ENCODE peak calls at places on chromosomes 11 and 22, in nine cellular contexts. A is mammary epithelial cell, R is IMR-90, M is GM23248, D is fibroblast of lung, U is neural progenitor cell, W is Karpas-422, Y is colonic mucosa, Q is PC-3. X is an unnamed sample.

GRCh38 chr11:444397-445144 is 2.8 kb upstream of the ANO9 start:
- DNase-seq in A (peak), R (peak), M (peak), D (peak), U (no peak), W (no peak), Y (peak), Q (peak), X (no peak)

GRCh38 chr11:64268028-64268686 is 16.3 kb downstream of the BAD start:
- DNase-seq in A (no peak), R (no peak), M (no peak), D (no peak), U (no peak), W (no peak), Y (no peak), Q (no peak), X (no peak)

GRCh38 chr11:59759900-59760299 is 4.7 kb downstream of the STX3 start:
- DNase-seq in A (no peak), R (no peak), M (no peak), D (no peak), U (no peak), W (no peak), Y (no peak), Q (no peak), X (no peak)

GRCh38 chr11:46948378-46949131 is 12.0 kb downstream of the CSTPP1 start:
- DNase-seq in A (peak), R (peak), M (peak), D (peak), U (no peak), W (no peak), Y (peak), Q (peak), X (peak)

GRCh38 chr11:100151944-100152343 is 535.1 kb upstream of the ARHGAP42 start:
- DNase-seq in A (peak), R (no peak), M (peak), D (peak), U (no peak), W (no peak), Y (no peak), Q (peak), X (no peak)

GRCh38 chr11:57336111-57336666 is 497 bp upstream of the SSRP1 start:
- DNase-seq in A (no peak), R (no peak), M (peak), D (no peak), U (no peak), W (no peak), Y (no peak), Q (no peak), X (no peak)

GRCh38 chr22:50734343-50734771 is 3.6 kb upstream of the ACR start:
- DNase-seq in A (no peak), R (no peak), M (no peak), D (no peak), U (no peak), W (no peak), Y (no peak), Q (no peak), X (no peak)

GRCh38 chr11:69721745-69722144 is 17.9 kb upstream of the FGF19 start:
- DNase-seq in A (no peak), R (no peak), M (no peak), D (no peak), U (peak), W (peak), Y (no peak), Q (peak), X (no peak)

GRCh38 chr11:110453684-110454354 is 24.1 kb downstream of the FDX1 start:
- DNase-seq in A (no peak), R (no peak), M (peak), D (peak), U (no peak), W (no peak), Y (no peak), Q (no peak), X (no peak)

GRCh38 chr11:74679513-74679865 is 51.7 kb downstream of the CHRDL2 start:
- DNase-seq in A (no peak), R (no peak), M (no peak), D (no peak), U (no peak), W (no peak), Y (no peak), Q (no peak), X (no peak)

GRCh38 chr11:15944460-15944859 is 411.9 kb downstream of the SOX6 start:
- DNase-seq in A (no peak), R (peak), M (no peak), D (no peak), U (peak), W (no peak), Y (no peak), Q (no peak), X (no peak)

GRCh38 chr11:119501777-119502405 is 78.9 kb upstream of the THY1 start:
- DNase-seq in A (no peak), R (no peak), M (no peak), D (no peak), U (peak), W (no peak), Y (no peak), Q (no peak), X (no peak)

GRCh38 chr11:40688369-40688768 is 771.1 kb downstream of the LRRC4C start:
- DNase-seq in A (no peak), R (no peak), M (no peak), D (no peak), U (no peak), W (no peak), Y (no peak), Q (no peak), X (no peak)

GRCh38 chr11:94518300-94518699 is 6.0 kb downstream of the C11orf97 start:
- DNase-seq in A (no peak), R (no peak), M (no peak), D (no peak), U (no peak), W (no peak), Y (no peak), Q (no peak), X (no peak)

GRCh38 chr11:94516725-94517124 is 4.5 kb downstream of the C11orf97 start:
- DNase-seq in A (no peak), R (no peak), M (no peak), D (no peak), U (no peak), W (no peak), Y (no peak), Q (no peak), X (no peak)

GRCh38 chr11:94521684-94522083 is 9.4 kb downstream of the C11orf97 start:
- DNase-seq in A (no peak), R (no peak), M (peak), D (no peak), U (peak), W (peak), Y (no peak), Q (peak), X (no peak)

GRCh38 chr11:94515398-94515797 is 3.1 kb downstream of the C11orf97 start:
- DNase-seq in A (no peak), R (no peak), M (no peak), D (no peak), U (no peak), W (no peak), Y (no peak), Q (no peak), X (no peak)

DNA sequence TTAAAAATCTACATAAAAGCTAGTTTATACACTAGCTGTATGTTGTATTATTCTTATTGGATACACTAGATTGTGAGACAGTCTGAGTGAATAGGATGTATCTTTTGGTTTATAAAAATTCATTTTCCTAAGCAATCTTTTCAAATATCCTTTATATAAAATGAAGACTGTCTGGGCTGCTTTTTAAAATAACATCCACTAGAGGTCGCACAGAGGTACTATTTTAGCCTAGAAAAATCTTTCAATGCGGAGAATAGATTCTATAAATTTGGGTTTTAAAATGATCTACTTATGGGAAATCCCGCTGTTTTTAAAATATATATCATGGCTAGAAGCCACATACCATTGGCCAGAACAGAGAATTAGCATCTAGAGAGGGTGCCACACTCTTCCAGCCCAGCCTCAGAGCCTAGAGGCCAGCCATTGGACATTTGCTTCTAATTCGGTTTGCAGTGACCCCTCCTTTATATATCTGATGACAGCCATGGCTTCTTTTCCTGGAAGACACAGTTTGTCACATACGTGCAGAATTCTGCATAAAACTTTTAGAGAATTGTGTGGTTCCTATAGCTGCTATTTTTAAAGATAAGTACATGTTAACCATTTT is 7.3 kb downstream of the C11orf97 start:
- DNase-seq in A (no peak), R (peak), M (peak), D (peak), U (peak), W (peak), Y (no peak), Q (peak), X (no peak)
- H3K9ac ChIP-seq in A (no peak), R (peak), M (no peak), D (no peak), U (no peak), W (no peak), Y (no peak), Q (no peak), X (no peak)

DNA sequence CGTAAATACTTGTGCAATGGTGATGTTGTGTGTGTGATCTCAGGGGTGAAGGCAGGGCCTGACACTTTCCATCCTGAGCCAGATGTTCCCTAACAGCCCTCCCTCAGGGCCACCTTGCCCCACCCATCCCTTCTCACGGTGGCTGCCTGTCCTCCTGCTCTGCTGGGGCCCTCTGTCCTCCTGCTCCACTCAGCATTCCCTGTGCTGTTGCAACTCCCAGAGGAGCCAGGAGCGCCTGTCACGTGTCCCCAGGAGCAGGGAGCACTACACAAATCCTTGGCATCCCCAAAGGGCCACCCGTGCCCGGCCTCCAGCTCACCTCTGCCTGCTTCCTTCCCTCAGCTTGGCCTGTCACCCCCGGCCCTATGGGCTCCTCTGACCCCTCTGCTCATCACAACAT is 10.2 kb upstream of the CSNK1E start:
- DNase-seq in A (no peak), R (no peak), M (no peak), D (no peak), U (no peak), W (no peak), Y (no peak), Q (no peak), X (no peak)
- H3K9ac ChIP-seq in A (peak), R (no peak), M (peak), D (no peak), U (no peak), W (no peak), Y (no peak), Q (no peak), X (peak)

GRCh38 chr22:27585141-27585540 is 216.4 kb downstream of the MN1 start:
- DNase-seq in A (no peak), R (no peak), M (peak), D (peak), U (peak), W (no peak), Y (no peak), Q (peak), X (no peak)
- H3K9ac ChIP-seq in A (no peak), R (no peak), M (no peak), D (no peak), U (no peak), W (no peak), Y (no peak), Q (no peak), X (no peak)

GRCh38 chr11:62667460-62667859 is 2.3 kb downstream of the CSKMT start:
- DNase-seq in A (no peak), R (no peak), M (no peak), D (no peak), U (no peak), W (no peak), Y (no peak), Q (no peak), X (no peak)
- H3K9ac ChIP-seq in A (no peak), R (no peak), M (peak), D (no peak), U (no peak), W (peak), Y (no peak), Q (no peak), X (no peak)

GRCh38 chr11:76700177-76701100 is 29.9 kb upstream of the LRRC32 start:
- DNase-seq in A (peak), R (peak), M (peak), D (peak), U (no peak), W (no peak), Y (no peak), Q (peak), X (no peak)
- H3K9ac ChIP-seq in A (no peak), R (no peak), M (no peak), D (no peak), U (no peak), W (no peak), Y (no peak), Q (no peak), X (no peak)

DNA sequence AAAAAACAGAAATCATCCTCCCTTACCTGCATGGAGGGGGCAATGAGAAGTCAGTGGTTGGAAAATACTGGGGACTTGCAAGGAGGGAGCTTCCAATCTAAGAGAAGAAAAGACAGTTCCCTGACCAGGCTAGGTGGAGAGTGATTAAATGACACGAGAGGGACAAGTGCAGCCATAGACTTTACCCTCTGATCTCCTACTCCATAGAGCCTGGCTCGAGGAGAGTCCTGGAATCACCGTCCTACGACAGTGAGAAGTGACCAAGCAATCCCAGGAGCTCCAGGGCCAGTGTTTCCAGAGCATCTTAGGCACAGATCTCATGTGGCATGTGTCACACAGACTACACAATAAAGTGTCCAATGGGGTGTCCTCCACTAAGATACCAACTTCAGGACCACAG is 25.7 kb downstream of the MYH9 start:
- DNase-seq in A (no peak), R (no peak), M (no peak), D (no peak), U (no peak), W (no peak), Y (no peak), Q (no peak), X (no peak)
- H3K9ac ChIP-seq in A (no peak), R (peak), M (no peak), D (no peak), U (no peak), W (no peak), Y (peak), Q (no peak), X (no peak)